ENCODE peak calls at places on chromosomes 5 and 9, in six cellular contexts. Y, D, G, K, F and C are unnamed samples.

GRCh38 chr5:116038817-116039216 is 6.5 kb downstream of the ARL14EPL start:
- DNase-seq in F (no peak), D (no peak), K (no peak), Y (no peak), G (no peak), C (no peak)

GRCh38 chr5:147801461-147801860 is 18.9 kb upstream of the JAKMIP2 start:
- DNase-seq in G (no peak), F (no peak), Y (no peak), K (no peak), D (no peak), C (no peak)

GRCh38 chr5:111394580-111394979 is 117.8 kb downstream of the STARD4 start:
- DNase-seq in F (no peak), Y (no peak), D (no peak), G (no peak), K (no peak), C (no peak)

GRCh38 chr5:160054047-160054446 is 45.1 kb downstream of the TTC1 start:
- DNase-seq in F (no peak), Y (no peak), G (no peak), D (no peak), K (no peak), C (no peak)

GRCh38 chr5:165579911-165580310 is 2074.5 kb downstream of the MAT2B start:
- DNase-seq in K (no peak), D (no peak), G (no peak), Y (no peak), F (no peak), C (no peak)

GRCh38 chr5:150640311-150641005 is at the start of gene SYNPO:
- DNase-seq in D (no peak), K (no peak), Y (peak), F (no peak), G (peak), C (no peak)

GRCh38 chr5:137099651-137100050 is 399.5 kb downstream of the SPOCK1 start:
- DNase-seq in G (no peak), Y (no peak), K (no peak), F (no peak), D (no peak), C (no peak)

GRCh38 chr9:110028281-110029075 is 179.5 kb downstream of the C9orf152 start:
- DNase-seq in K (no peak), D (no peak), G (no peak), F (no peak), Y (no peak), C (no peak)

GRCh38 chr9:97109194-97109811 is 70.4 kb upstream of the CTSV start:
- DNase-seq in Y (peak), D (no peak), F (peak), K (peak), G (peak), C (no peak)

GRCh38 chr5:26869781-26870180 is 168.6 kb downstream of the CDH9 start:
- DNase-seq in D (no peak), K (no peak), F (no peak), G (no peak), Y (no peak), C (no peak)

GRCh38 chr5:88236866-88237642 is 31.6 kb downstream of the TMEM161B start:
- DNase-seq in Y (no peak), K (no peak), G (no peak), D (no peak), F (no peak), C (no peak)

GRCh38 chr5:141149812-141150211 is at the start of gene PCDHB6:
- DNase-seq in G (peak), Y (no peak), D (no peak), K (no peak), F (no peak), C (no peak)

GRCh38 chr5:135034186-135034962 is at the start of gene PITX1:
- DNase-seq in Y (peak), K (no peak), F (no peak), G (peak), D (no peak), C (no peak)

GRCh38 chr9:134630861-134631260 is 10.7 kb upstream of the COL5A1 start:
- DNase-seq in Y (no peak), F (no peak), D (no peak), G (no peak), K (no peak), C (no peak)

GRCh38 chr9:97766610-97767009 is 69.5 kb upstream of the XPA start:
- DNase-seq in F (no peak), Y (no peak), K (no peak), G (no peak), D (no peak), C (no peak)

GRCh38 chr9:20989923-20990341 is 41.5 kb downstream of the HACD4 start:
- DNase-seq in K (no peak), G (no peak), F (no peak), D (no peak), Y (no peak), C (no peak)

GRCh38 chr5:109324351-109324750 is 85.4 kb downstream of the PJA2 start:
- DNase-seq in F (no peak), Y (no peak), G (no peak), K (no peak), D (no peak), C (no peak)

GRCh38 chr9:32551491-32552049 is 557 bp upstream of the SMIM27 start:
- DNase-seq in K (peak), D (no peak), F (no peak), G (peak), Y (peak), C (no peak)

GRCh38 chr5:172347653-172348052 is 64.1 kb upstream of the UBTD2 start:
- DNase-seq in F (no peak), Y (no peak), K (no peak), G (no peak), D (no peak), C (no peak)

GRCh38 chr5:72141440-72142271 is 34.4 kb downstream of the MAP1B start:
- DNase-seq in G (no peak), Y (no peak), D (no peak), K (no peak), F (no peak), C (no peak)

GRCh38 chr9:84339951-84340350 is 607 bp downstream of the SLC28A3 start:
- DNase-seq in Y (no peak), F (no peak), D (no peak), K (no peak), G (no peak), C (no peak)

GRCh38 chr5:141199359-141200235 is at the start of gene PCDHB11:
- DNase-seq in K (no peak), F (no peak), G (peak), D (no peak), Y (no peak), C (no peak)

GRCh38 chr9:87379300-87379699 is 118.4 kb upstream of the DAPK1 start:
- DNase-seq in Y (no peak), F (no peak), K (no peak), D (no peak), G (no peak), C (no peak)

GRCh38 chr9:96398582-96399334 is 15.2 kb upstream of the SLC35D2 start:
- DNase-seq in G (no peak), F (no peak), D (no peak), K (no peak), Y (no peak), C (no peak)

DNA sequence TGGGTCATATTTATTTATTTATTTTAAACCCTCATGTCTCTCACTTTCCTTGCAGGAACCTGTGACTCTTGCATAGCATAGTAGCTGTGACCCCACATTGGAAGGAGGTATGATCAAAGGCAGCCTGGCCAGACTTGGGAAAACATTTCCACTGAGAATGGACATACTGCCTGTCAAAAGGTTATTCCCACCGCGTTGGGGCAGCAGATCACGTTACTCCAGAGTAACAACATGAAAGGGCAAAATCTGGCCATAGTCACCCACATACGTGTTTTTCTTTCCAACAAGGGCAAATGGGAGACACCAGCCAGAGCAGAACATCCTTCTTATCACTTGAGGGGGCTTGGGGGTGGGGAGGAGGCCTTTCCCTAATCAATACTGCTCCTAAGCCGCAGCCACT is 95.6 kb downstream of the ARL15 start:
- DNase-seq in K (no peak), Y (no peak), F (no peak), D (no peak), G (no peak), C (no peak)
- TF ChIP-seq TAF1 in K (no peak), Y (no peak), F (no peak), D (no peak), G (no peak), C (no peak)

GRCh38 chr5:1184163-1184470 is 17.3 kb upstream of the SLC6A19 start:
- DNase-seq in Y (no peak), K (no peak), D (no peak), F (no peak), G (no peak), C (no peak)

GRCh38 chr5:1183424-1184162 is 17.8 kb upstream of the SLC6A19 start:
- DNase-seq in G (no peak), F (no peak), Y (no peak), D (no peak), K (no peak), C (no peak)

GRCh38 chr5:1182360-1182632 is 19.1 kb upstream of the SLC6A19 start:
- DNase-seq in G (no peak), F (no peak), Y (no peak), D (no peak), K (no peak), C (no peak)

GRCh38 chr5:1181451-1182359 is 19.7 kb upstream of the SLC6A19 start:
- DNase-seq in K (no peak), D (no peak), F (no peak), G (peak), Y (no peak), C (no peak)

DNA sequence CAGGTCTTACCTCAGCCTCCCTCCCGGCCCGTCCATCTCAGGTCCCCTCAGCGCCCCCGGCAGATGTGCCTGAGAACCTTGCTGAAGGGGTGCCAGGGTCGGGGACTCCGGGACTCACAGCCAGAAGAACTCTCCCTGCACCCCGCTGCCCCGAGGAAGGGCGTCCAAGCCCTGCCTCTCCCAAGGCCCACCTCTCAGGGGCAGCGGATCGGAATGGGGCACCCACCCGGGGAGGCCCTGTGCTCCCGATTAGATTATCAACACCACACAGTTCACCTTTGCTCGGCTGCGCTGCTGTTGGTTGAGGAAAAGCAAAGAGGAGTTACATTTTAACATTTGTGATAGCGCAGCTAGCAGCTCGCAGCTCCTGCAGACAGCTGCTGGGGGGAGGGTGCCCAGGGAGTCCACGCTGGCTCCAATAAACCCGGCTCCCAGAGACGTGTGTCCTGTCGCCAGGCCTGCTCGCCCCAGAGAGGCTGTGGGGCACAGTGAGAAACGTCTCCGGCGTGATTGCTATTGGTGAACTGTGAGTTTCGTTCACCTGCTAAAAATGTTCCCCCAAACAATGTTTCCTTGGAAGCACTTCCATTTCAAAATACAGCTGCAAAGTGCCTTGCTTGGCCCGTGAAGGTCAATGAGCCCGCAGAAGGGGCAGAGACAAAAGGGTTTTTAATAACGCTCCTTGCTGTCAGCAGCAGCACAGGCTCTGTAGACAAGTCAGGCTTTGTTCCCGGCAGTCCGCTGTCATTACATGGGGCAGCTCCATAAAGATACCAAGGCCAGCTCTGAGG is 18.6 kb upstream of the SLC6A19 start:
- DNase-seq in G (peak), F (no peak), K (no peak), Y (peak), D (no peak), C (no peak)
- TF ChIP-seq POLR2A in G (peak), F (no peak), K (no peak), Y (no peak), D (no peak), C (no peak)

DNA sequence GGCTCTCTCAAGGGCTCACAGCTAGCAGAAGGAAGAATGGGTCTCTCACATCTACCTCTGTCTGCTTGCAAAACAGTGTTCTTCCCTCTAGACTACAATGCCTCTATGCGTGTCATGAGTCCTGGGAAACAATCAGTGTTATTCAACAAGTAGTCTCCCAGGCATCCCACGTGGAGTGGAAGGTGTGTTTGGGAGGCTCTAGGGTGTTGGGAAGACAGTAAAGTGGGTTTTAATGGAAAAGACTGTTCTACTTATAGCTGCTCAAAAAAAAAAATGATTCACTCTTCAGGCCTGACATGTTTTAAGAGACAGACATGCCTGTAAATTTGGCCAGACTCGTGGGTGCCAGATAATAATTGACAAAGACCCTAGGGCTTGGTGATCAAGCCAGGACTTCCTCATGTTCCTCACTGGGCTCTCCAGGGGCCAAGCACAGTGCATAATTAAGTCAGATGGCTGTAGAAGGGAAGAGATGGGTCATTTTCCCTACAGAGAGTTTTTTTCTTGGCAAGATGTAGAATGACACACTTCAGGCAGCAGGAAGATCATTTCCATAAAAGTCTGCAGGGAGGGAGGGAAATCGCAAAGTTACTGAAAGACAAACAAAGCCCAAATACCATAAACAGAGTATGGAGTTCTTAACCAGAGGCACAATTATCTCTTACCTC is 246.4 kb downstream of the ACTL7B start:
- DNase-seq in Y (no peak), G (no peak), F (no peak), K (no peak), D (no peak), C (no peak)
- TF ChIP-seq TAF1 in Y (no peak), G (no peak), F (no peak), K (no peak), D (no peak), C (no peak)

GRCh38 chr5:149348463-149348862 is 3.2 kb downstream of the GRPEL2 start:
- DNase-seq in G (no peak), D (no peak), F (no peak), Y (no peak), K (no peak), C (no peak)

GRCh38 chr5:149349382-149349781 is 4.1 kb downstream of the GRPEL2 start:
- DNase-seq in Y (no peak), K (no peak), D (no peak), G (no peak), F (no peak), C (no peak)

GRCh38 chr5:149345892-149346222 is 558 bp downstream of the GRPEL2 start:
- DNase-seq in D (no peak), K (no peak), G (no peak), F (no peak), Y (no peak), C (no peak)

GRCh38 chr5:149341846-149342245 is 3.5 kb upstream of the GRPEL2 start:
- DNase-seq in K (no peak), G (no peak), D (no peak), F (no peak), Y (no peak), C (no peak)

GRCh38 chr5:149345147-149345891 is at the start of gene GRPEL2:
- DNase-seq in F (peak), D (peak), K (peak), G (peak), Y (peak), C (peak)
- TF ChIP-seq POLR2A in F (peak), D (peak), K (peak), G (peak), Y (peak), C (peak)

GRCh38 chr9:37784291-37784639 is 599 bp downstream of the EXOSC3 start:
- DNase-seq in Y (no peak), G (no peak), K (no peak), D (no peak), F (no peak), C (no peak)
- TF ChIP-seq TAF1 in Y (no peak), G (no peak), K (no peak), D (no peak), F (no peak), C (no peak)

DNA sequence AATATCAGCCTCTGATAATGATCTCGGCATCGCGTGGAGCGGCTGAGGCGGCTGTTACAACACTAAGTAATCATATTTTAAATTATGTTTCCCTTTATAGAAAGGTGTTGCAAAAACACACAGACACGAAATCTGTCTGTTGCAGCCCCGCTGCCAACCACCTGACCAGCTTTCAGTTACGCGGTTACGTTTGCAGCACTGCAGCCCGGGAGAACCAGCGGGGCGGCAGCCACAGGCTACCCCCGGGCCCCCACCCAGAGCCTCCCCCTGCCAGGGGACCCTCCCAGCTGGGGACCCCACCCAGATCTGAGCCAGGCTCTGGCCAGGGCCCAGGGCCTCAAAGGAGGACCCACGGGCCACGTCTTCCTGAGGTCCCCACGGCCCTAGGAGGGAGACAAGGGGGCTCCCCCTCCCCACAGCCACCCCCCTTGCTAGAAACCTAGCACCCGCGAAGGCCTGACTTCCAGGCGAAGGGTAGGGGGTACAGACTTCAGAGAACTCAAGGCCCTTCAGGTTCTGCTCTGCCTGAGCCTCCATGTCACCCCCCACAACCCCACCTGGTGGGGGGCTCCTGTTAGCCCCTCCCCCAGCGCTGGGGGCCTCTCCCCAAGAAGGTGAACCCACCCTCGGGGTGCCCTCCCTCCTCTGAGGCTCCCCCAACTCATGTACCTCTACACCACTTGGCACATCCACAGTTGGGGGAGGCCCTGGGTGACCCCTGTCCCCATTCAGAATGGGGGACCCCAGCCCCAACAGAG is 6.0 kb downstream of the NACC2 start:
- DNase-seq in Y (peak), F (no peak), D (no peak), K (no peak), G (no peak), C (no peak)
- TF ChIP-seq POLR2A in Y (no peak), F (no peak), D (no peak), K (no peak), G (no peak), C (no peak)

GRCh38 chr9:101536351-101536750 is 2.7 kb downstream of the RNF20 start:
- DNase-seq in D (no peak), F (no peak), Y (no peak), G (no peak), K (no peak), C (no peak)
- TF ChIP-seq TAF1 in D (no peak), F (no peak), Y (no peak), G (no peak), K (no peak), C (no peak)

GRCh38 chr9:124412228-124412575 is 3.0 kb downstream of the PSMB7 start:
- DNase-seq in G (no peak), D (no peak), F (no peak), Y (no peak), K (no peak), C (no peak)

GRCh38 chr9:124415852-124416484 is 726 bp upstream of the PSMB7 start:
- DNase-seq in F (no peak), G (no peak), Y (peak), D (no peak), K (no peak), C (no peak)

GRCh38 chr9:124414612-124415011 is 630 bp downstream of the PSMB7 start:
- DNase-seq in Y (no peak), D (no peak), F (no peak), K (no peak), G (no peak), C (no peak)

GRCh38 chr9:124411514-124412227 is 3.6 kb downstream of the PSMB7 start:
- DNase-seq in Y (no peak), F (no peak), D (no peak), K (no peak), G (no peak), C (no peak)

DNA sequence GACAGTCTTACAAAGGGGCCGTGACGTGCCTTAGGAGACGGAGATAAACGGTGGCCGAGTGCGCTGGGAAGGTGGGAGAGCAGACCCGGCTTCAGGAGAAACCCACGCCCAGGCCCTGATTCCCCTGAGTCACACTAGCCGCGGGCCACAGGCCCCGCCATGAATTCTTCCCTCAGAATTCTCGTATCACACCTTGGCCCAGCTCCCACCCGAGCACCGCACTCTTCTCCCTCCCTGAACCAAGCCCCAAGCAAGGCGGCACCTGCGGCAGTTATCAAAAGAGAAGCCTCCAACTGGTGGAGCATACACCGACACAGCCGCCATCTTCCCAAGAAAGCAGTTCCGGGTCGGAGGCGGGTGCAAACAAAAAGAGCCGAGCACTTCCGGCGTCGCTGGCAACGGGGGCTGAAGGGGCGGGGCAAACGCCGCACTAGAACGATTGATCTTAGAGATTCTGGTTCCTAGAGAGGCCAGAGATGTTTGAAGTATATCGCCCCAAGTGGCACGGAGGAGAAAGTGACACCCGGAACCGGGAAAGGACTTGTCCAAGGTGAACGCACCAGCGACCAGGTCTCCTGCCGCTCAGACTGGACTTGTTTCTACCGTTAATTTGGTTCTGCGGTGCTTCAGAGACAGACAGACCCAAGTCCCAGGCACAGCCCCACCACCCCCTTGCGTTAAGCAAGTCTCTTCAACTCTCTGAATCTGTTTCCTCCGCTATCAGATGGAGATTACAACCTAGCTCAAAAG is at the start of gene PSMB7:
- DNase-seq in K (peak), G (peak), Y (peak), F (peak), D (peak), C (peak)
- TF ChIP-seq POLR2A in K (peak), G (peak), Y (peak), F (peak), D (peak), C (peak)